ENCODE peak calls at places on chromosome 13, in ten cellular contexts. B, Q, V, G, W, O, Y, N, I and X are unnamed samples.

GRCh38 chr13:111546921-111547675 is 226.7 kb downstream of the TEX29 start:
- DNase-seq in B (no peak), Q (peak), V (no peak), G (no peak), W (no peak), O (no peak), Y (no peak), N (no peak), I (no peak), X (no peak)

GRCh38 chr13:20673711-20674110 is 29.8 kb upstream of the IL17D start:
- DNase-seq in B (no peak), Q (no peak), V (no peak), G (no peak), W (no peak), O (no peak), Y (no peak), N (no peak), I (no peak), X (no peak)

GRCh38 chr13:21478881-21479808 is 20.0 kb upstream of the ZDHHC20 start:
- DNase-seq in B (no peak), Q (no peak), V (peak), G (no peak), W (peak), O (peak), Y (peak), N (peak), I (peak), X (no peak)

GRCh38 chr13:19791953-19792537 is 9.3 kb upstream of the PSPC1 start:
- DNase-seq in B (no peak), Q (no peak), V (no peak), G (no peak), W (no peak), O (no peak), Y (no peak), N (no peak), I (no peak), X (no peak)

GRCh38 chr13:35994131-35994966 is 136.8 kb downstream of the DCLK1 start:
- DNase-seq in B (no peak), Q (no peak), V (peak), G (no peak), W (peak), O (peak), Y (peak), N (no peak), I (no peak), X (peak)

GRCh38 chr13:89053418-89053817 is 1382.2 kb downstream of the SLITRK5 start:
- DNase-seq in B (no peak), Q (no peak), V (no peak), G (no peak), W (no peak), O (no peak), Y (no peak), N (no peak), I (no peak), X (no peak)

GRCh38 chr13:97273341-97273831 is 51.3 kb downstream of the MBNL2 start:
- DNase-seq in B (no peak), Q (no peak), V (peak), G (no peak), W (no peak), O (no peak), Y (no peak), N (no peak), I (no peak), X (no peak)

GRCh38 chr13:112742583-112742982 is 52.7 kb downstream of the ATP11A start:
- DNase-seq in B (no peak), Q (no peak), V (no peak), G (no peak), W (no peak), O (no peak), Y (no peak), N (no peak), I (no peak), X (no peak)

GRCh38 chr13:40175639-40176038 is 490.8 kb downstream of the FOXO1 start:
- DNase-seq in B (no peak), Q (no peak), V (peak), G (no peak), W (no peak), O (no peak), Y (no peak), N (no peak), I (no peak), X (no peak)

GRCh38 chr13:26433776-26434175 is 123.7 kb upstream of the WASF3 start:
- DNase-seq in B (no peak), Q (no peak), V (no peak), G (no peak), W (no peak), O (no peak), Y (no peak), N (no peak), I (no peak), X (no peak)
- TF ChIP-seq CTCF in B (no peak), Q (no peak), V (no peak), G (no peak), W (no peak), O (no peak), Y (no peak), N (no peak), I (no peak), X (no peak)

GRCh38 chr13:27605610-27606200 is 14.6 kb downstream of the LNX2 start:
- DNase-seq in B (no peak), Q (no peak), V (no peak), G (no peak), W (no peak), O (no peak), Y (peak), N (no peak), I (no peak), X (no peak)
- H3K4me3 ChIP-seq in B (no peak), Q (no peak), V (no peak), G (no peak), W (no peak), O (no peak), Y (no peak), N (no peak), I (no peak), X (no peak)

DNA sequence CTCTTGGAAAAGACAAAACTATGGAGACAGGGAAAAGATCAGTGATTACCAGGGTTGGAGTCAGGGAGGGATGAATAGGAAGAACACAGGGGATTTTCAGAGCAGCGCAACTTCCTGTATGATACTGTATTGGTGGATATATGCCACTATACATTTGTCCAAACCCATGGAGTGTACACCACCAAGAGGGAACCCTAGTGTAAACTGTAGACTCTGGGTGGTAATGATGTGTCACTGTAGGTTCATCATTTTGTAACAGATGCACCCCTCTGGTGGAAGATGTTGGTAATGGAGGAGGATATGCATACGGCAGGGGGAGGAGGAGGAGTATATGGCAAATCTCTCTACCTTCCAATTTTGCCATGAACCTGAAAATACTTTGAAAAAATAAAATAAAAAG is 68.1 kb downstream of the UFM1 start:
- DNase-seq in B (no peak), Q (no peak), V (peak), G (no peak), W (no peak), O (no peak), Y (peak), N (no peak), I (no peak), X (no peak)
- TF ChIP-seq CTCF in B (no peak), Q (no peak), V (peak), G (no peak), W (peak), O (no peak), Y (peak), N (peak), I (no peak), X (peak)

GRCh38 chr13:106533940-106534843 is 1.3 kb downstream of the EFNB2 start:
- DNase-seq in B (peak), Q (peak), V (peak), G (no peak), W (no peak), O (peak), Y (peak), N (peak), I (peak), X (no peak)
- H3K4me3 ChIP-seq in B (peak), Q (peak), V (peak), G (peak), W (peak), O (peak), Y (peak), N (peak), I (peak), X (peak)

GRCh38 chr13:23570931-23571330 is 719 bp downstream of the TNFRSF19 start:
- DNase-seq in B (no peak), Q (no peak), V (peak), G (no peak), W (no peak), O (no peak), Y (peak), N (no peak), I (no peak), X (no peak)
- TF ChIP-seq CTCF in B (no peak), Q (no peak), V (peak), G (no peak), W (peak), O (no peak), Y (peak), N (peak), I (no peak), X (peak)

GRCh38 chr13:57286511-57287098 is 119.6 kb downstream of the PRR20E start:
- DNase-seq in B (peak), Q (peak), V (no peak), G (no peak), W (no peak), O (no peak), Y (no peak), N (no peak), I (no peak), X (no peak)
- H3K4me3 ChIP-seq in B (no peak), Q (no peak), V (no peak), G (no peak), W (no peak), O (no peak), Y (no peak), N (no peak), I (no peak), X (no peak)